ENCODE peak calls at places on chromosomes 2 and 18, in five cellular contexts. R is ovary, E is renal cortical epithelial cell, G is heart left ventricle, I is BJ. V is an unnamed sample.

GRCh38 chr2:40758778-40759177 is 306.9 kb upstream of the SLC8A1 start:
- DNase-seq in G (no peak), I (no peak), E (no peak), R (no peak), V (no peak)

GRCh38 chr2:176147790-176148496 is 3.4 kb upstream of the HOXD4 start:
- DNase-seq in I (no peak), R (peak), E (peak), G (no peak), V (no peak)

GRCh38 chr18:23573948-23574431 is 12.3 kb downstream of the NPC1 start:
- DNase-seq in R (no peak), E (peak), I (no peak), G (no peak), V (peak)

GRCh38 chr2:233350708-233351107 is 3.6 kb upstream of the DGKD start:
- DNase-seq in R (no peak), G (no peak), E (peak), I (peak), V (peak)

GRCh38 chr2:62672601-62673000 is 32.9 kb upstream of the EHBP1 start:
- DNase-seq in G (peak), E (peak), I (no peak), R (no peak), V (peak)

GRCh38 chr2:109375656-109376055 is 238.1 kb downstream of the SEPTIN10 start:
- DNase-seq in E (no peak), R (no peak), I (no peak), G (no peak), V (no peak)

GRCh38 chr2:24410976-24411375 is 50.6 kb upstream of the ITSN2 start:
- DNase-seq in E (no peak), G (no peak), R (no peak), I (no peak), V (no peak)

GRCh38 chr18:23682045-23682444 is 7.2 kb upstream of the LAMA3 start:
- DNase-seq in R (no peak), G (no peak), E (no peak), I (no peak), V (no peak)

GRCh38 chr2:100142393-100142792 is at the start of gene AFF3:
- DNase-seq in G (peak), I (no peak), E (no peak), R (no peak), V (no peak)

GRCh38 chr2:237765875-237766274 is 32.7 kb upstream of the RBM44 start:
- DNase-seq in R (no peak), G (no peak), I (no peak), E (no peak), V (no peak)

V was measured in Caki2.